ENCODE peak calls at places on chromosome 13, in seven cellular contexts. One of them, this sample, is unnamed.

GRCh38 chr13:44437356-44438233 is 64.0 kb downstream of the SERP2 start:
- DNase-seq in anterior cingulate cortex: no peak
- DNase-seq in fibroblast of pulmonary artery: peak
- DNase-seq in DMS79 treated with DMSO at 0.1 percent for 48 hours: peak
- DNase-seq in foreskin melanocyte: peak
- DNase-seq in psoas muscle: no peak
- DNase-seq in SW 1271: peak
- DNase-seq in this sample: peak

GRCh38 chr13:33184131-33184485 is 101.4 kb downstream of the STARD13 start:
- DNase-seq in foreskin melanocyte: no peak
- DNase-seq in SW 1271: no peak
- DNase-seq in DMS79 treated with DMSO at 0.1 percent for 48 hours: no peak
- DNase-seq in psoas muscle: no peak
- DNase-seq in fibroblast of pulmonary artery: no peak
- DNase-seq in anterior cingulate cortex: no peak
- DNase-seq in this sample: no peak

GRCh38 chr13:38685974-38686571 is 804 bp upstream of the FREM2 start:
- DNase-seq in SW 1271: no peak
- DNase-seq in foreskin melanocyte: peak
- DNase-seq in DMS79 treated with DMSO at 0.1 percent for 48 hours: peak
- DNase-seq in fibroblast of pulmonary artery: peak
- DNase-seq in anterior cingulate cortex: no peak
- DNase-seq in psoas muscle: no peak
- DNase-seq in this sample: no peak

GRCh38 chr13:66972659-66973058 is 257.5 kb downstream of the PCDH9 start:
- DNase-seq in fibroblast of pulmonary artery: peak
- DNase-seq in anterior cingulate cortex: no peak
- DNase-seq in DMS79 treated with DMSO at 0.1 percent for 48 hours: no peak
- DNase-seq in foreskin melanocyte: no peak
- DNase-seq in psoas muscle: no peak
- DNase-seq in SW 1271: no peak
- DNase-seq in this sample: no peak

GRCh38 chr13:107289540-107289939 is 721.6 kb upstream of the ARGLU1 start:
- DNase-seq in fibroblast of pulmonary artery: no peak
- DNase-seq in anterior cingulate cortex: no peak
- DNase-seq in foreskin melanocyte: no peak
- DNase-seq in psoas muscle: no peak
- DNase-seq in DMS79 treated with DMSO at 0.1 percent for 48 hours: no peak
- DNase-seq in SW 1271: no peak
- DNase-seq in this sample: no peak

GRCh38 chr13:35164324-35164932 is 222.4 kb downstream of the NBEA start:
- DNase-seq in psoas muscle: no peak
- DNase-seq in foreskin melanocyte: no peak
- DNase-seq in DMS79 treated with DMSO at 0.1 percent for 48 hours: peak
- DNase-seq in anterior cingulate cortex: no peak
- DNase-seq in SW 1271: no peak
- DNase-seq in fibroblast of pulmonary artery: peak
- DNase-seq in this sample: peak

GRCh38 chr13:114286808-114287207 is 5.4 kb downstream of the UPF3A start:
- DNase-seq in psoas muscle: no peak
- DNase-seq in fibroblast of pulmonary artery: peak
- DNase-seq in anterior cingulate cortex: no peak
- DNase-seq in SW 1271: no peak
- DNase-seq in DMS79 treated with DMSO at 0.1 percent for 48 hours: no peak
- DNase-seq in foreskin melanocyte: no peak
- DNase-seq in this sample: no peak

GRCh38 chr13:34863360-34864135 is 78.5 kb upstream of the NBEA start:
- DNase-seq in SW 1271: peak
- DNase-seq in psoas muscle: no peak
- DNase-seq in foreskin melanocyte: no peak
- DNase-seq in anterior cingulate cortex: no peak
- DNase-seq in fibroblast of pulmonary artery: peak
- DNase-seq in DMS79 treated with DMSO at 0.1 percent for 48 hours: no peak
- DNase-seq in this sample: peak